ENCODE peak calls at places on chromosomes 12 and 14, in six cellular contexts. A is AG10803, Q is sigmoid colon, J is HepG2, H is cardiac fibroblast, T is lower leg skin. G is an unnamed sample.

GRCh38 chr14:60061371-60061770 is 30.4 kb upstream of the PCNX4 start:
- DNase-seq in A (peak), J (no peak), T (no peak), H (peak), Q (no peak), G (no peak)

GRCh38 chr14:76918176-76918750 is 92.1 kb downstream of the LRRC74A start:
- DNase-seq in H (peak), Q (peak), T (peak), J (no peak), A (peak), G (peak)

GRCh38 chr14:33509927-33510535 is 440.8 kb downstream of the EGLN3 start:
- DNase-seq in H (peak), Q (no peak), J (no peak), T (no peak), A (peak), G (no peak)

GRCh38 chr14:21498540-21499526 is 12.3 kb downstream of the METTL3 start:
- DNase-seq in T (no peak), Q (no peak), H (peak), J (peak), A (peak), G (peak)

GRCh38 chr12:66092559-66093269 is 37.8 kb downstream of the LLPH start:
- DNase-seq in A (peak), T (no peak), H (peak), Q (no peak), J (no peak), G (no peak)

GRCh38 chr12:43789941-43790340 is 16.2 kb downstream of the TWF1 start:
- DNase-seq in J (no peak), H (peak), A (peak), Q (no peak), T (no peak), G (no peak)

GRCh38 chr14:32941668-32942065 is 3.0 kb downstream of the NPAS3 start:
- DNase-seq in T (no peak), A (no peak), Q (no peak), H (no peak), J (no peak), G (no peak)

GRCh38 chr14:64221604-64222003 is 72.6 kb downstream of the ESR2 start:
- DNase-seq in H (no peak), Q (no peak), J (no peak), A (no peak), T (no peak), G (no peak)

GRCh38 chr14:85556263-85556662 is 26.3 kb downstream of the FLRT2 start:
- DNase-seq in Q (no peak), H (no peak), J (no peak), T (no peak), A (no peak), G (no peak)

GRCh38 chr14:36582874-36583241 is 444 bp upstream of the NKX2-8 start:
- DNase-seq in A (no peak), T (no peak), Q (no peak), H (peak), J (no peak), G (no peak)

GRCh38 chr14:36580856-36581831 is 1.3 kb downstream of the NKX2-8 start:
- DNase-seq in Q (no peak), A (peak), T (no peak), H (peak), J (no peak), G (peak)

GRCh38 chr14:36580141-36580855 is 2.1 kb downstream of the NKX2-8 start:
- DNase-seq in H (no peak), Q (no peak), J (no peak), T (no peak), A (no peak), G (no peak)

GRCh38 chr14:36583242-36584166 is 1.1 kb upstream of the NKX2-8 start:
- DNase-seq in H (no peak), A (no peak), T (no peak), Q (no peak), J (no peak), G (no peak)

DNA sequence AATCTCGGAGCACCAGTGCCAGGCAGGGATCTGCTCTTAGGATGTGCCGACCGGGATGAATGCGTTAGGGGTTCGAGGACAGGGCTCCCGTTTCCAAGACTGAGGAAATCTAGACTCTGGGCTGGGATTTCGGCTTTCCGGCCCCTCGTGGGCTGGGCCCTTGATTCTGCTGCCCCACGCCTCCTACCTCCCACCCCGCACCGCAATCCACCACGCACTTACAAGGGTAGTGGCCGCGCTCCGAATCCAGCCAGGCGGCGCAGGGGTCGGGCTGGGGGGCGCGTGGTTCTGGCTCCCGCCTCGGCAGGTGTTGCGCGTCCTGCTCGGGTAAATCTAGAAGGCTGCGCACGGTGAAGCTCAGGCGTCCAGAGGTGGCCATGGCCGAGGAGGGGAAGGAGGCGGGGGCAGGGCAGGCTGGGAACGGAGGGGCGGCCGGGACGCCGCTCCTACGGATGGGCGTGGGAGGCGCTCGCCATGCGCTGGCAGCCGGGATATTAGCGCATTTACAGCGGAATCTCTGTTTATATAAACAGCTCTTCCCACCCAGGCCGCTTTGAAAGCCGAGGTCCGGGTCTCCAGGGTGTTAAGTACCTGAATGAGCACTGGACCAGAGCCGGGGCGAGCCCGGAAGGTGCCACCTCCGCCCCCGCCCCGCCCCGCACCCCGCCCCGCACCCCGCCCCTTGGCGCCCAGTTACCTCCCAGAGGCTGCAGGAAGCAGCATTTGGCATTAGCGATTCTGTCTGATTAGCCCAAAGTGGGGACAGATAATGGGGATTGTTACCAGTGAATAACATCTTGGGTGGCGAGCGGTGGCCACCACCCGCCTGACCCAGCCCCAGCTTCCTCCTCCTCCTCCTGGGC is at the start of gene NKX2-8:
- DNase-seq in T (no peak), A (no peak), H (no peak), J (no peak), Q (no peak), G (peak)
- H3K4me3 ChIP-seq in T (peak), A (peak), H (peak), J (no peak), Q (peak), G (peak)

DNA sequence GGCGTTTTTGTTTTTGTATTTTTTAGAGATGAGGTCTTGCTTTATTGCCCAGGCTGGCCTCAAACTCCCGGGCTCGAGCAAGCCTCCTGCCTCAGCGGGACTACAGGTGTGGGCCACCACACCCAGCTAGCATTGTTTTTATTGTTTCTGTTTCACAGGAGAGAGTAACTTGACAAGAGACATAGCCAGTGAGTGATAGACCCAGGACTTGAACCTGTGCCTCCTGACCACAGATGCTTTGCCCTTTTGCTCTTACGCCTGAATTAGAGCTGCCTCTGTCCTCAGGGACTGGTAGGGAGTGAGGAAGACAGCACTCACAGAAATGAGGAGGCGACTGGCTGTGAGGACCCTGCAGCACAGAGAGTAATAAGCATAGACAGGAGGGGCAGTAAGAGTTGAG is 2.3 kb downstream of the EVL start:
- DNase-seq in A (no peak), H (no peak), T (no peak), Q (no peak), J (no peak), G (no peak)
- H3K4me3 ChIP-seq in A (no peak), H (no peak), T (no peak), Q (no peak), J (no peak), G (no peak)

GRCh38 chr12:32754101-32754500 is 1.6 kb downstream of the YARS2 start:
- DNase-seq in A (no peak), Q (no peak), H (peak), J (no peak), T (no peak), G (no peak)
- H3K4me3 ChIP-seq in A (peak), Q (no peak), H (peak), J (peak), T (no peak), G (peak)

DNA sequence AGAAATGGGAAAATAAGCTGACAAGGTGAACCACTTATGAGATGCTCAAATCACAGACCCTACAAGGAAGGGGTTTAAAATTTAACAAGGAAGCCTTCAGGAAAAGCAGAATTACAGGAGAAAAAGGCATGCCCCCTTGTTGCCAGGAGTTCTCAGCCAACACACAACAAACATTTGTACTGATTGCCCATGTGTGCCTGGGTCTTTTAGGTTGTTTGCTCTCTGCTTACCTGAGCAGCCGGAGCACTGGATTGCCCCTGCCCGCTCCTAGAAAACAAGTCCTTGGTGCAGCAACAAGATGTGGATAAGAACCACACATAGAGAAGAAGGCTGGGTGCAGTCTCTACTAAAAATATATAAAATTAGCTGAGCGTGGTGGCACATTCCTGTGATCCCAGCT is 3.4 kb downstream of the DRAM1 start:
- DNase-seq in T (no peak), H (no peak), J (no peak), A (no peak), Q (no peak), G (no peak)
- H3K4me3 ChIP-seq in T (no peak), H (no peak), J (no peak), A (no peak), Q (no peak), G (no peak)

GRCh38 chr12:119593578-119594398 is at the start of gene TMEM233:
- DNase-seq in A (no peak), Q (no peak), J (no peak), H (peak), T (no peak), G (no peak)

GRCh38 chr12:119592232-119592631 is 1.3 kb upstream of the TMEM233 start:
- DNase-seq in A (no peak), T (no peak), J (no peak), H (peak), Q (no peak), G (no peak)

GRCh38 chr12:119598159-119598558 is 4.6 kb downstream of the TMEM233 start:
- DNase-seq in Q (no peak), A (no peak), T (no peak), H (no peak), J (no peak), G (no peak)

GRCh38 chr12:119594399-119594730 is 791 bp downstream of the TMEM233 start:
- DNase-seq in T (no peak), J (no peak), H (peak), Q (no peak), A (no peak), G (no peak)

GRCh38 chr12:119594772-119595445 is 1.3 kb downstream of the TMEM233 start:
- DNase-seq in H (peak), J (no peak), Q (no peak), A (no peak), T (no peak), G (no peak)
- H3K4me3 ChIP-seq in H (peak), J (no peak), Q (peak), A (peak), T (peak), G (no peak)

GRCh38 chr12:106254724-106255123 is 6.9 kb upstream of the CKAP4 start:
- DNase-seq in H (no peak), J (no peak), A (no peak), Q (no peak), T (no peak), G (no peak)
- H3K4me3 ChIP-seq in H (no peak), J (no peak), A (no peak), Q (no peak), T (no peak), G (no peak)

DNA sequence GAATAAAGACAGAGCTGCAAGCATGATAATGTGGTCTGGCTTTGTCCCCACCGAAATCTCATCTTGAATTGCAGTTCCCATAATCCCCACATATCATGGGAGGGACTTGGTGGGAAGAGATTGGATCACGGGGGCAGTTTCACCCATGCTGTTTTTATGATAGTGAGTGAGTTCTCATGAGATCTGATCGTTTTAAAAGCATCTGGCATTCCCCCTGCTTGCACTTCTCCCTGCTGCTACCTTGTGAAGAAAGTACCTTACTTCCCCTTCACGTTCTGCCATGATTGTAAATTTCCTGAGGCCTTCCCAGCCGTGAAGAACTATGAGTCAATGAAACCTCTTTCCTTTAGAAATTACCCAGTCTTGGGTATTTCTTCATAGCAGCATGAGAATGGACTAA is 158.7 kb downstream of the SLC35F4 start:
- DNase-seq in H (no peak), Q (no peak), T (no peak), A (no peak), J (no peak), G (no peak)
- H3K4me3 ChIP-seq in H (no peak), Q (no peak), T (no peak), A (no peak), J (no peak), G (no peak)

DNA sequence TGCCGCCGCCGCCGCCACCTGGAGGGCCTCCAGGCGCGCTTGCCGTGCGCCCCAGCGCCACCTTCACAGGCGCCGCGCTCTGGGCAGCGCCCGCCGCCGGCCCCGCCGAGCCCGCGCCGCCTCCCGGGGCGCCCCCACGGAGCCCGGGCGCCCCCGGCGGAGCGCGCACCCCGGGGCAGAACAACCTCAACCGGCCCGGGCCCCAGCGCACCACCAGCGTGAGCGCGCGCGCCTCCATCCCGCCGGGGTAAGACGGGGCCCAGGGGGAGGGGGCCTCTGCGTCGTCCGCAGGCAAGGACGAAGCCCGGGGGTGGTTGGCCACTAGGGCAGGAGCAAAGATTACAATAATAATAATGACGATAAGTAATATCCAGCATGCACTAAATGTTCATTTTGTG is 21.3 kb downstream of the DTX1 start:
- DNase-seq in H (no peak), A (no peak), J (no peak), Q (no peak), T (no peak), G (no peak)
- H3K4me3 ChIP-seq in H (no peak), A (no peak), J (no peak), Q (no peak), T (no peak), G (no peak)

GRCh38 chr12:104496336-104496735 is 39.6 kb downstream of the CHST11 start:
- DNase-seq in J (no peak), H (no peak), Q (no peak), A (no peak), T (no peak), G (no peak)

GRCh38 chr12:104493504-104493903 is 36.8 kb downstream of the CHST11 start:
- DNase-seq in T (no peak), A (no peak), Q (no peak), H (no peak), J (no peak), G (no peak)

GRCh38 chr12:104494816-104495158 is 38.0 kb downstream of the CHST11 start:
- DNase-seq in A (no peak), J (no peak), H (peak), T (no peak), Q (no peak), G (no peak)

GRCh38 chr12:104495786-104496185 is 39.0 kb downstream of the CHST11 start:
- DNase-seq in A (no peak), Q (no peak), H (peak), J (no peak), T (no peak), G (no peak)

GRCh38 chr12:104494137-104494815 is 37.5 kb downstream of the CHST11 start:
- DNase-seq in A (peak), H (peak), Q (no peak), T (no peak), J (no peak), G (no peak)
- H3K4me3 ChIP-seq in A (no peak), H (no peak), Q (no peak), T (no peak), J (no peak), G (no peak)